ENCODE peak calls at places on chromosomes 13 and 19, in six cellular contexts. Z is HAP-1, V is right cardiac atrium, P is AG04450, U is NT2/D1, A is left lung. L is an unnamed sample.

GRCh38 chr19:38134538-38135149 is 89.4 kb downstream of the DPF1 start:
- DNase-seq in Z (peak; percentile 74), V (no peak), P (no peak), U (peak; percentile 44), A (no peak), L (no peak)

GRCh38 chr19:57171551-57172081 is 4.3 kb upstream of the DUXA start:
- DNase-seq in Z (peak; percentile 8), V (peak; percentile 83), P (no peak), U (no peak), A (no peak), L (no peak)

GRCh38 chr19:2711175-2711936 is 8.9 kb upstream of the GNG7 start:
- DNase-seq in Z (no peak), V (peak; percentile 17), P (peak; percentile 72), U (no peak), A (no peak), L (no peak)

GRCh38 chr19:49423985-49424303 is 703 bp upstream of the PTH2 start:
- DNase-seq in Z (no peak), V (no peak), P (no peak), U (no peak), A (no peak), L (no peak)

GRCh38 chr13:35518337-35518736 is 41.8 kb upstream of the MAB21L1 start:
- DNase-seq in Z (no peak), V (no peak), P (no peak), U (no peak), A (no peak), L (no peak)

GRCh38 chr19:13461536-13461935 is 44.7 kb downstream of the CACNA1A start:
- DNase-seq in Z (no peak), V (no peak), P (no peak), U (no peak), A (no peak), L (no peak)

GRCh38 chr13:90757127-90757680 is 590.3 kb upstream of the MIR17HG start:
- DNase-seq in Z (no peak), V (no peak), P (no peak), U (no peak), A (no peak), L (no peak)

GRCh38 chr19:46748325-46749109 is 2.3 kb upstream of the STRN4 start:
- DNase-seq in Z (peak; percentile 91), V (no peak), P (no peak), U (no peak), A (peak; percentile 84), L (no peak)

GRCh38 chr19:20423381-20424207 is 142.0 kb downstream of the ZNF737 start:
- DNase-seq in Z (no peak), V (peak; percentile 58), P (no peak), U (no peak), A (peak; percentile 80), L (peak; percentile 54)

GRCh38 chr13:97191615-97192014 is 30.5 kb upstream of the MBNL2 start:
- DNase-seq in Z (no peak), V (no peak), P (no peak), U (no peak), A (no peak), L (no peak)

GRCh38 chr13:111230385-111230930 is 90.0 kb upstream of the TEX29 start:
- DNase-seq in Z (no peak), V (no peak), P (no peak), U (no peak), A (peak; percentile 70), L (no peak)

GRCh38 chr13:111225184-111225583 is 95.3 kb upstream of the TEX29 start:
- DNase-seq in Z (no peak), V (no peak), P (no peak), U (no peak), A (no peak), L (no peak)

GRCh38 chr13:111227405-111227804 is 93.0 kb upstream of the TEX29 start:
- DNase-seq in Z (no peak), V (no peak), P (no peak), U (no peak), A (no peak), L (no peak)

GRCh38 chr13:111225810-111226546 is 94.5 kb upstream of the TEX29 start:
- DNase-seq in Z (no peak), V (no peak), P (no peak), U (no peak), A (no peak), L (no peak)

GRCh38 chr13:111228262-111229144 is 91.9 kb upstream of the TEX29 start:
- DNase-seq in Z (no peak), V (no peak), P (no peak), U (no peak), A (no peak), L (no peak)
- H3K4me3 ChIP-seq in Z (no peak overlapping the region), V (no peak overlapping the region), P (no peak overlapping the region), U (no peak overlapping the region), A (no peak overlapping the region), L (no peak overlapping the region)

DNA sequence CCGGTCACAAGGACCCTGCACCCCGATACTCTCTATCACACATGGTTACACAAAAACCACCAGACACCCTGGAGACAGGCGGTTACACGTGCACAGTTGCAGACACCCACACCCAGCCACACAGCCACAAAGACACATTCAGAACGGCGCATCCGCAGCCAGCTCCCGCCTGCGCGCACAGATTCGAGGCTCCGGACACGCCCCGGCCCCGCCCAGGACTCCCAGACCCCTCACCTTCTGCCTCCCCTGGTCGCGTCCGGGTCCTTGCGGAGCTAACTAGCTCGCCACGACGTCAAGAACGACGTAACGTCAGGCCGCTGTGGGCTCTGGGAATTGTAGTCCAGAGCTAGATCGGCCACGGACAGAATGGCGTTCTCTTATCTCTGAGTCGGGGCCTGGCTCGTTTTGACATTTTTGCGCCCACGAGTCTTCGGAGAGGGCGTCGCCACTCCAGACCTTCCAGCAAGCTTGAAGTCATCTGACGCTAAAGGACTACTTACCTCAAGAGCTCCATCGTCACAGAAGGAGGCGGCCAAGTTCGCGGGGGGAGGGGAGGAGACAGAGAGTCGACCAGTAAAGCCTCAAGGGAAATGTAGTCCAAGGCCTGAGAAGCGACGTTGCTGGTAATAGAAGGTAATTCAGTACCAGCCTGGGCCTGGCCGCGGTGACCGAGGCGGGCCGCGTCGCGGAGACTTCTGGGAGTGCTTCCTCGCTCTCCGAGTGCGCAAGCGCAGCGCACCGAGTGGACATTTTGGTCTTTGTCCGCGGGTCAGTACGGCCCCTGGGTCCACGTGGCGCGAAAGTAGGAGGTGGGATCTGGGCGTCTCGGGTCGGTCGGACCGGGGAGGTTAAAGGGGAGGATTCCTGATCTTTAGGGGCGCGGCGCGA is at the start of the genes ZNF146 and ZNF565:
- DNase-seq in Z (peak; percentile 99), V (peak; percentile 99), P (peak; percentile 97), U (peak; percentile 94), A (peak; percentile 99), L (peak; percentile 97)
- H3K4me3 ChIP-seq in Z (peak within 1 kb of the TSS; percentile 59), V (peak within 1 kb of the TSS; percentile 79), P (peak within 1 kb of the TSS; percentile 96), U (peak within 1 kb of the TSS; percentile 98), A (peak within 1 kb of the TSS; percentile 70), L (peak within 1 kb of the TSS; percentile 95)

DNA sequence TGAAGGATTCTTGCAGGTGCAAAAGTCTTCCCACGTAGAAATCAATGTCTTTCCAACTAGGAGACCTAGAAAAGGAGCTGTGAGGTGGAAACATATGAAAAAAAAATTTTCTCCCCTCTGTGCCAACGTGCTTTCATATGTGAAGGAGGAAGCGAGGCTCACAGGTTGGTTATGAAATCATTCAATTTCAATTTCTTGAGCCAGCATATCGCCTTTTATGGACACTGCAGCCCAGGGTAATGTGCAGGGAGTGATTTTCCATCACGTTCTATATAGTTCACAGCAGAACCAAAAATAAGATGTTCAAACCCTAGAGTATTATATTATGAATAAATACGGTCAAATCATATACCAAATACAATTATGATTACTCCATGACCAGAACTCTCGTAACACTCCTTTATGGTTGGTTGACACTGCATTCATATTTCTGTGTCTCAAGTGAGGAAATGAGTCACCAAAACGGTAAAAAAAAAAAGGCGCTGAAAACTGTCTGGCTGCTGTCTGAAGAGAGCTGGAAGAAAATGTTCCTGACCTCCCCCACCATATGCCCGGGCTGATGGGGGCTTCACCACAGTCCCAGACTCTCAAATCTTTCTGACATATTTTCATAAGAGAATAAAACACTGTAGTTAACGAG is 75.8 kb upstream of the UBAC2 start:
- DNase-seq in Z (no peak), V (no peak), P (no peak), U (no peak), A (no peak), L (no peak)
- H3K4me3 ChIP-seq in Z (no peak overlapping the region), V (no peak overlapping the region), P (no peak overlapping the region), U (no peak overlapping the region), A (no peak overlapping the region), L (no peak overlapping the region)

GRCh38 chr13:57631607-57632275 is at the start of gene PCDH17:
- DNase-seq in Z (peak; percentile 80), V (peak; percentile 59), P (no peak), U (no peak), A (peak; percentile 72), L (no peak)
- H3K4me3 ChIP-seq in Z (peak within 1 kb of the TSS; percentile 48), V (peak within 1 kb of the TSS; percentile 75), P (peak within 1 kb of the TSS; percentile 39), U (peak within 1 kb of the TSS; percentile 36), A (peak within 1 kb of the TSS; percentile 33), L (peak within 1 kb of the TSS; percentile 69)

GRCh38 chr19:1055886-1056620 is 10.9 kb upstream of the ARHGAP45 start:
- DNase-seq in Z (no peak), V (peak; percentile 40), P (no peak), U (no peak), A (no peak), L (no peak)

GRCh38 chr19:1052349-1052967 is 12.6 kb downstream of the ABCA7 start:
- DNase-seq in Z (no peak), V (no peak), P (no peak), U (no peak), A (no peak), L (no peak)

GRCh38 chr19:1055028-1055425 is 11.9 kb upstream of the ARHGAP45 start:
- DNase-seq in Z (no peak), V (peak; percentile 46), P (no peak), U (no peak), A (peak; percentile 61), L (no peak)

GRCh38 chr19:1053176-1054101 is 13.5 kb upstream of the ARHGAP45 start:
- DNase-seq in Z (no peak), V (peak; percentile 51), P (no peak), U (no peak), A (peak; percentile 58), L (no peak)

DNA sequence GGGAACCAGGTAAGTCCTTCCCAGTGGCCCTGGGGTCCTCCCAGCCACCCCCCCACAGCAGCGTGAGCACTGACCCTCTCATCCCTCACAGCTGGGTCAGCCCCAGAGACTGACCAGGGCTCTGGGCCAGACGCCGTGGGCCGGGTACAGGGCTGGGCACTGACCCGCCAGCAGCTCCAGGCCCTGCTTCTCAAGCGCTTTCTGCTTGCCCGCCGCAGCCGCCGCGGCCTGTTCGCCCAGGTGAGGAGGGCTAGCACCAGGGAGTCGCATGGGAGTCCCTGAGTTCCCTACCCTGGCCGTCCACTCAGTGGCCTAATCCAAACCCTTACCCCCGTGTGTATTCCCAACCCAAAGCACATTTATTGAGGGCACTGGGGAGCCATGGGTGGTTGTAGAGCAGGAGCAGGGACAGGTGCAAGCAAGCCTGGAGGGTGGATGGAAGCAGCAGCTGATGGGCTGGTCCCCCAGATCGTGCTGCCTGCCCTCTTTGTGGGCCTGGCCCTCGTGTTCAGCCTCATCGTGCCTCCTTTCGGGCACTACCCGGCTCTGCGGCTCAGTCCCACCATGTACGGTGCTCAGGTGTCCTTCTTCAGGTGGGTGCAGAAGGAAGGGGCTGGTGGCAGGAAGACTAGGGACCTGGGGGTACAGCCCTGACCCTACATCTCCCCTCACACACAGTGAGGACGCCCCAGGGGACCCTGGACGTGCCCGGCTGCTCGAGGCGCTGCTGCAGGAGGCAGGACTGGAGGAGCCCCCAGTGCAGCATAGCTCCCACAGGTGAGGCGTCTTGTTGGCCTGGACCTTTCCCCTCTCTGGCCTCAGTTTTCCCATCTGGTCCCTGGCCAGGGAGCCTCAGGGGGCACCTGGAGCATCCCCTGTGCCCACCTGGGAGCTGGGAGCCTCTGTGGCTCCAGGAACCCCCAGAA is 12.6 kb upstream of the ARHGAP45 start:
- DNase-seq in Z (no peak), V (peak; percentile 42), P (no peak), U (no peak), A (peak; percentile 61), L (no peak)
- H3K4me3 ChIP-seq in Z (no peak overlapping the region), V (no peak overlapping the region), P (no peak overlapping the region), U (no peak overlapping the region), A (no peak overlapping the region), L (no peak overlapping the region)

L was measured in breast epithelium.